ENCODE peak calls at places on chromosomes 12 and 14, in eight cellular contexts. Q is suprapubic skin, A is hepatocyte, S is foreskin fibroblast, G is AG10803, O is nephron progenitor cell, M is activated B cell treated with CpG ODN at 0.5 μM for 24 hours, K is transverse colon. J is an unnamed sample.

GRCh38 chr12:49622501-49623141 is 740 bp upstream of the PRPF40B start:
- DNase-seq in Q (no peak), A (peak), S (peak), G (peak), O (peak), M (peak), K (peak), J (peak)

GRCh38 chr12:33832900-33833299 is 189.4 kb upstream of the ALG10 start:
- DNase-seq in Q (no peak), A (no peak), S (no peak), G (no peak), O (no peak), M (no peak), K (no peak), J (no peak)

GRCh38 chr14:96581026-96581425 is 78.8 kb downstream of the PAPOLA start:
- DNase-seq in Q (no peak), A (no peak), S (no peak), G (no peak), O (no peak), M (no peak), K (no peak), J (no peak)

GRCh38 chr12:113403435-113404415 is at the start of gene SDS:
- DNase-seq in Q (no peak), A (peak), S (no peak), G (peak), O (no peak), M (no peak), K (peak), J (no peak)

GRCh38 chr14:30988509-30988908 is 36.9 kb upstream of the AP4S1 start:
- DNase-seq in Q (no peak), A (no peak), S (peak), G (peak), O (no peak), M (no peak), K (no peak), J (no peak)

GRCh38 chr14:49691031-49691430 is 1.9 kb upstream of the KLHDC1 start:
- DNase-seq in Q (no peak), A (no peak), S (no peak), G (no peak), O (no peak), M (no peak), K (no peak), J (no peak)

GRCh38 chr14:89351958-89352404 is 65.1 kb downstream of the FOXN3 start:
- DNase-seq in Q (no peak), A (no peak), S (no peak), G (no peak), O (peak), M (no peak), K (no peak), J (no peak)

GRCh38 chr12:124296295-124296915 is 1.5 kb downstream of the RFLNA start:
- DNase-seq in Q (no peak), A (peak), S (no peak), G (no peak), O (no peak), M (no peak), K (peak), J (no peak)

GRCh38 chr12:23376238-23376637 is 573.2 kb downstream of the SOX5 start:
- DNase-seq in Q (no peak), A (no peak), S (no peak), G (no peak), O (no peak), M (no peak), K (no peak), J (no peak)

GRCh38 chr12:10362828-10363664 is 26.8 kb downstream of the KLRK1 start:
- DNase-seq in Q (no peak), A (no peak), S (no peak), G (peak), O (no peak), M (no peak), K (no peak), J (no peak)

GRCh38 chr12:111775205-111776193 is 8.8 kb downstream of the ALDH2 start:
- DNase-seq in Q (peak), A (peak), S (no peak), G (no peak), O (peak), M (peak), K (peak), J (no peak)

GRCh38 chr12:57609781-57610552 is 1.3 kb upstream of the ARHGEF25 start:
- DNase-seq in Q (no peak), A (no peak), S (no peak), G (no peak), O (peak), M (no peak), K (no peak), J (no peak)

GRCh38 chr12:18643673-18644072 is 94.1 kb downstream of the PLCZ1 start:
- DNase-seq in Q (no peak), A (peak), S (peak), G (peak), O (no peak), M (no peak), K (no peak), J (no peak)

GRCh38 chr14:76776306-76777251 is 15.3 kb downstream of the VASH1 start:
- DNase-seq in Q (peak), A (no peak), S (no peak), G (no peak), O (no peak), M (no peak), K (no peak), J (no peak)

GRCh38 chr14:33184587-33184986 is 245.9 kb downstream of the NPAS3 start:
- DNase-seq in Q (no peak), A (no peak), S (no peak), G (peak), O (no peak), M (no peak), K (no peak), J (no peak)
- TF ChIP-seq CTCF in Q (no peak), A (peak), S (no peak), G (peak), O (no peak), M (no peak), K (peak), J (no peak)

DNA sequence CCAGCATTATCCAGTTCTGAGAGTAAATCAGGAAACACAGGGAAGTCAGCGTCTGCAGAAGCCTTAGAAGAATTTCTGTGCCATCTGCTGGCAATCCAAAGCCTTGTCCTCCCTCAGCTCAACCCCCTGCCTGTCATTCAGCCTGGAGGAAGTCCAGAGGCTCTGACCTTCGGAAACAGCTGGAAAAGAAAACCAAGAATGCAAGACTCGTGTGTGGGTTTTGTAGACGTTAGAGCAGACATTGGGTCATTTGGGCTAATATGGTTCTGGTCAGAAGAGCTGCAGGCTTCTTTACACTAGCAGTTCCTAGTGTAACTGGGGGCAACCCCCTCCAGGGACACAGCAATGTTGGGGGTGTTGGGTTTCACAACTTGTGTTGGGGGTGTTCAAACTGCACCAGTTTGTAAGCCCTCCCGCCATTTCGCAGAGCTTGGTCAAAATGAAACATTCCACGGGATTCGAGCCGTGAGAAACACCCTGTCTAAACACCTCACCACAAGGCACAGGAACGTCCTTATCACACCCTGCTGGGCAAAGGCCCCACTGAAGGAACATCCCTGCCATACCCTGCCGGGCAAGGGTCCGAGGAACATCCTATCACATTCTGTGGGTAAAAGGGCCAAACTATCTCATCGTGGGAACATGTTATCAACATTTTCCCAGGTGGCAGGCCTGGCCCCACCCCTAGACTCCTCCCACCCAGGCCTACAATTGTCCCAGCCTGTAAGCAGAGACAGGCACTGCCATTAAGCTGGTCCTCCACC is 21.0 kb upstream of the SERPINA4 start:
- DNase-seq in Q (no peak), A (no peak), S (no peak), G (peak), O (no peak), M (no peak), K (no peak), J (no peak)
- TF ChIP-seq CTCF in Q (no peak), A (peak), S (no peak), G (peak), O (no peak), M (no peak), K (no peak), J (no peak)

DNA sequence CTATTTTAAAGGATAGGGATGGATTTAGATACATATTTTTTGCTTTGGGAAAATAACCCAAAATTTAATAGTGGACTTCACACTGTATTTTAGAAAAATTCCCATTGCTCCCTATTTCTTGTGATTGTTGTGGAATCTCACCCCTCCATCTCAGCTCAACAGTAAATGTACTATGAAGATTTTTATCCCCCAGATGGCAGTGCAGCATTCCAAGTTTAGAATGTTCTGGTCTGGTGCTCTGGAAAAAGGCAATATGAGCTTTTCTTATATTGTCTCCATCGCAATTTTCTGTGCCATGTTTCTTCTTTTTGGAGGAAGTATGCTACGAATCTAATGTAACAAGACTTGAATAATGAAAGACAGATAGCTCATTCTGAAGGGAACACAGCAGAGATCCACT is 471.7 kb upstream of the SYT1 start:
- DNase-seq in Q (no peak), A (peak), S (peak), G (peak), O (no peak), M (no peak), K (no peak), J (no peak)
- TF ChIP-seq CTCF in Q (no peak), A (peak), S (peak), G (peak), O (no peak), M (no peak), K (no peak), J (no peak)

GRCh38 chr14:92382677-92383076 is 59.7 kb downstream of the SLC24A4 start:
- DNase-seq in Q (no peak), A (no peak), S (no peak), G (no peak), O (no peak), M (no peak), K (no peak), J (no peak)
- TF ChIP-seq CTCF in Q (peak), A (peak), S (peak), G (peak), O (peak), M (no peak), K (no peak), J (no peak)

GRCh38 chr14:106530423-106531107 is 1004.2 kb downstream of the TMEM121 start:
- DNase-seq in Q (no peak), A (no peak), S (no peak), G (no peak), O (no peak), M (peak), K (peak), J (peak)
- TF ChIP-seq CTCF in Q (peak), A (no peak), S (no peak), G (no peak), O (no peak), M (no peak), K (no peak), J (peak)

GRCh38 chr12:47385587-47385986 is 305.8 kb upstream of the AMIGO2 start:
- DNase-seq in Q (no peak), A (no peak), S (no peak), G (no peak), O (no peak), M (no peak), K (no peak), J (no peak)
- TF ChIP-seq CTCF in Q (no peak), A (no peak), S (no peak), G (no peak), O (no peak), M (no peak), K (no peak), J (no peak)

GRCh38 chr14:50943261-50943942 is 881 bp downstream of the PYGL start:
- DNase-seq in Q (peak), A (peak), S (no peak), G (peak), O (peak), M (no peak), K (peak), J (no peak)
- TF ChIP-seq CTCF in Q (no peak), A (no peak), S (no peak), G (no peak), O (no peak), M (no peak), K (no peak), J (no peak)

DNA sequence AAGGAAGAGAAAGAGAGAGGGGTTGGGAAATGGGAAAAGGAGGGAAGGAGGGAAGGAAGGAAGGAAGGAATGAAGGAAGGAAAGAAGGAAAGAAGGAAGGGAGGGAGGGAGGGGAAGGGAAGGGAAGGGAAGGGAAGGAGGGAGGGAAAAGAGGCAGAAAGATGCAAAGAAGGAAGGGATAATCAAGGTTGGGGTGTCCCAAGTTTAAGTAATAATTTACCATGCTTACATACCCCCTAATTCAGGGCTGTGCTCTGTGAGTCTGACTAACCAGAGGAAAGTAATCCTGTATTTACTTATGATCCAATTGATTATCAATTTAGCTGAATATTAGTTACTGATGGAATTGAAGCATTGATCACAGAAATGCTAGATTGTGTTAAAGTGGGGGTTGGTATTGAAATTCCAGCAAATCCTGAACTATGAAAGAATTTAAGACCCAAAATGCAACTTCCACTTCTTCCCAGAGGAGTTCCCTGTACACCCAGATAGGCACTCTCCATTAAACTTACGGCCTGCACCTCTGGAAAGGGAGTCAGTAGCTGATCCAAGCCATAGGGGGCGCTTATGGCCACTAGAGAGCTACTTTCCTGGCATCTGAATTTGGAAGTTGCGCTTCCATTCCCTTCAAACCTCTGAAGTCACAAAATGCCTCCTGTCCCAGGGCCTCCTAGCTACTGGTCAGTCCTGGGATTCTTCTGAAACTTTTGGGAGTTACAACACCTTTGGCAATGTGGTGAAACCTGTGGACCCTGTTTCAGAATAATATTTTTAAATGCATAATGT is 162.7 kb upstream of the PWP1 start:
- DNase-seq in Q (no peak), A (no peak), S (no peak), G (no peak), O (no peak), M (no peak), K (no peak), J (no peak)
- TF ChIP-seq CTCF in Q (no peak), A (peak), S (no peak), G (no peak), O (peak), M (no peak), K (no peak), J (no peak)